ENCODE peak calls at places on chromosomes 2 and 18, in seven cellular contexts. One of them, this sample, is unnamed.
A peak's percentile ranks its signal among the peaks of the same experiment; 100 is the strongest.

GRCh38 chr2:86068098-86069047 is 37.3 kb downstream of the POLR1A start:
- DNase-seq in CD8-positive, alpha-beta memory T cell: peak; percentile 38
- DNase-seq in hypothalamus: no peak
- DNase-seq in GM12865: peak; percentile 41
- DNase-seq in NCI-H345: no peak
- DNase-seq in AG08395: peak; percentile 40
- DNase-seq in NCI-H1417: no peak
- DNase-seq in this sample: no peak

GRCh38 chr2:52386433-52386832 is 1354.5 kb upstream of the NRXN1 start:
- DNase-seq in CD8-positive, alpha-beta memory T cell: no peak
- DNase-seq in hypothalamus: no peak
- DNase-seq in GM12865: no peak
- DNase-seq in NCI-H345: peak; percentile 29
- DNase-seq in AG08395: no peak
- DNase-seq in NCI-H1417: no peak
- DNase-seq in this sample: no peak

GRCh38 chr2:42359894-42360483 is 1.0 kb downstream of the COX7A2L start:
- DNase-seq in CD8-positive, alpha-beta memory T cell: peak; percentile 23
- DNase-seq in hypothalamus: no peak
- DNase-seq in GM12865: peak; percentile 40
- DNase-seq in NCI-H345: no peak
- DNase-seq in AG08395: peak; percentile 25
- DNase-seq in NCI-H1417: peak; percentile 20
- DNase-seq in this sample: peak; percentile 20

GRCh38 chr2:120395686-120396518 is 50.0 kb downstream of the INHBB start:
- DNase-seq in CD8-positive, alpha-beta memory T cell: no peak
- DNase-seq in hypothalamus: no peak
- DNase-seq in GM12865: no peak
- DNase-seq in NCI-H345: peak; percentile 93
- DNase-seq in AG08395: no peak
- DNase-seq in NCI-H1417: peak; percentile 81
- DNase-seq in this sample: peak; percentile 90

GRCh38 chr2:217124050-217124449 is 264.2 kb upstream of the TNP1 start:
- DNase-seq in CD8-positive, alpha-beta memory T cell: no peak
- DNase-seq in hypothalamus: no peak
- DNase-seq in GM12865: no peak
- DNase-seq in NCI-H345: no peak
- DNase-seq in AG08395: no peak
- DNase-seq in NCI-H1417: no peak
- DNase-seq in this sample: no peak

GRCh38 chr2:99651930-99652670 is 162.3 kb upstream of the REV1 start:
- DNase-seq in CD8-positive, alpha-beta memory T cell: no peak
- DNase-seq in hypothalamus: no peak
- DNase-seq in GM12865: no peak
- DNase-seq in NCI-H345: no peak
- DNase-seq in AG08395: peak; percentile 48
- DNase-seq in NCI-H1417: no peak
- DNase-seq in this sample: peak; percentile 36

GRCh38 chr2:15316370-15316814 is 244.7 kb downstream of the NBAS start:
- DNase-seq in CD8-positive, alpha-beta memory T cell: no peak
- DNase-seq in hypothalamus: no peak
- DNase-seq in GM12865: no peak
- DNase-seq in NCI-H345: no peak
- DNase-seq in AG08395: no peak
- DNase-seq in NCI-H1417: no peak
- DNase-seq in this sample: no peak

GRCh38 chr18:58898427-58898826 is 33.8 kb downstream of the ZNF532 start:
- DNase-seq in CD8-positive, alpha-beta memory T cell: no peak
- DNase-seq in hypothalamus: no peak
- DNase-seq in GM12865: no peak
- DNase-seq in NCI-H345: no peak
- DNase-seq in AG08395: no peak
- DNase-seq in NCI-H1417: no peak
- DNase-seq in this sample: no peak

GRCh38 chr2:128693630-128694029 is 375.0 kb upstream of the HS6ST1 start:
- DNase-seq in CD8-positive, alpha-beta memory T cell: no peak
- DNase-seq in hypothalamus: no peak
- DNase-seq in GM12865: no peak
- DNase-seq in NCI-H345: no peak
- DNase-seq in AG08395: no peak
- DNase-seq in NCI-H1417: no peak
- DNase-seq in this sample: no peak

GRCh38 chr2:239177908-239178307 is 222.9 kb downstream of the HDAC4 start:
- DNase-seq in CD8-positive, alpha-beta memory T cell: no peak
- DNase-seq in hypothalamus: no peak
- DNase-seq in GM12865: no peak
- DNase-seq in NCI-H345: no peak
- DNase-seq in AG08395: no peak
- DNase-seq in NCI-H1417: no peak
- DNase-seq in this sample: no peak

GRCh38 chr2:74317696-74318095 is 25.5 kb downstream of the SLC4A5 start:
- DNase-seq in CD8-positive, alpha-beta memory T cell: no peak
- DNase-seq in hypothalamus: no peak
- DNase-seq in GM12865: no peak
- DNase-seq in NCI-H345: no peak
- DNase-seq in AG08395: no peak
- DNase-seq in NCI-H1417: no peak
- DNase-seq in this sample: no peak

GRCh38 chr2:240918258-240919091 is 12.3 kb downstream of the CROCC2 start:
- DNase-seq in CD8-positive, alpha-beta memory T cell: no peak
- DNase-seq in hypothalamus: no peak
- DNase-seq in GM12865: no peak
- DNase-seq in NCI-H345: no peak
- DNase-seq in AG08395: no peak
- DNase-seq in NCI-H1417: no peak
- DNase-seq in this sample: no peak

GRCh38 chr18:8428951-8429350 is 180.3 kb upstream of the RAB12 start:
- DNase-seq in CD8-positive, alpha-beta memory T cell: no peak
- DNase-seq in hypothalamus: no peak
- DNase-seq in GM12865: no peak
- DNase-seq in NCI-H345: no peak
- DNase-seq in AG08395: no peak
- DNase-seq in NCI-H1417: no peak
- DNase-seq in this sample: no peak

GRCh38 chr2:239106314-239106908 is 258.5 kb downstream of the TWIST2 start:
- DNase-seq in CD8-positive, alpha-beta memory T cell: no peak
- DNase-seq in hypothalamus: peak; percentile 62
- DNase-seq in GM12865: peak; percentile 41
- DNase-seq in NCI-H345: peak; percentile 31
- DNase-seq in AG08395: peak; percentile 93
- DNase-seq in NCI-H1417: no peak
- DNase-seq in this sample: no peak

GRCh38 chr2:102449370-102449974 is 23.6 kb upstream of the SLC9A4 start:
- DNase-seq in CD8-positive, alpha-beta memory T cell: peak; percentile 45
- DNase-seq in hypothalamus: no peak
- DNase-seq in GM12865: peak; percentile 65
- DNase-seq in NCI-H345: peak; percentile 21
- DNase-seq in AG08395: peak; percentile 55
- DNase-seq in NCI-H1417: no peak
- DNase-seq in this sample: peak; percentile 46

GRCh38 chr2:179578171-179578916 is 283.1 kb downstream of the ZNF385B start:
- DNase-seq in CD8-positive, alpha-beta memory T cell: no peak
- DNase-seq in hypothalamus: no peak
- DNase-seq in GM12865: no peak
- DNase-seq in NCI-H345: no peak
- DNase-seq in AG08395: no peak
- DNase-seq in NCI-H1417: no peak
- DNase-seq in this sample: no peak

GRCh38 chr2:27049422-27050280 is 1.8 kb upstream of the AGBL5 start:
- DNase-seq in CD8-positive, alpha-beta memory T cell: peak; percentile 63
- DNase-seq in hypothalamus: no peak
- DNase-seq in GM12865: peak; percentile 81
- DNase-seq in NCI-H345: peak; percentile 57
- DNase-seq in AG08395: peak; percentile 43
- DNase-seq in NCI-H1417: no peak
- DNase-seq in this sample: no peak

GRCh38 chr18:10951631-10952544 is 197.5 kb downstream of the PIEZO2 start:
- DNase-seq in CD8-positive, alpha-beta memory T cell: no peak
- DNase-seq in hypothalamus: no peak
- DNase-seq in GM12865: peak; percentile 80
- DNase-seq in NCI-H345: no peak
- DNase-seq in AG08395: no peak
- DNase-seq in NCI-H1417: no peak
- DNase-seq in this sample: no peak

GRCh38 chr2:187519419-187520120 is 34.7 kb downstream of the TFPI start:
- DNase-seq in CD8-positive, alpha-beta memory T cell: no peak
- DNase-seq in hypothalamus: no peak
- DNase-seq in GM12865: peak; percentile 19
- DNase-seq in NCI-H345: peak; percentile 55
- DNase-seq in AG08395: no peak
- DNase-seq in NCI-H1417: no peak
- DNase-seq in this sample: no peak

GRCh38 chr18:53799134-53799533 is 425.3 kb downstream of the MBD2 start:
- DNase-seq in CD8-positive, alpha-beta memory T cell: no peak
- DNase-seq in hypothalamus: no peak
- DNase-seq in GM12865: no peak
- DNase-seq in NCI-H345: no peak
- DNase-seq in AG08395: peak; percentile 58
- DNase-seq in NCI-H1417: no peak
- DNase-seq in this sample: peak; percentile 5

GRCh38 chr18:23964282-23965238 is 50.0 kb upstream of the TTC39C start:
- DNase-seq in CD8-positive, alpha-beta memory T cell: peak; percentile 73
- DNase-seq in hypothalamus: no peak
- DNase-seq in GM12865: peak; percentile 52
- DNase-seq in NCI-H345: no peak
- DNase-seq in AG08395: no peak
- DNase-seq in NCI-H1417: peak; percentile 14
- DNase-seq in this sample: no peak

GRCh38 chr2:98771771-98772521 is 41.0 kb upstream of the MGAT4A start:
- DNase-seq in CD8-positive, alpha-beta memory T cell: peak; percentile 88
- DNase-seq in hypothalamus: no peak
- DNase-seq in GM12865: peak; percentile 73
- DNase-seq in NCI-H345: no peak
- DNase-seq in AG08395: no peak
- DNase-seq in NCI-H1417: no peak
- DNase-seq in this sample: no peak

GRCh38 chr18:49178736-49179135 is 228.0 kb upstream of the SMAD7 start:
- DNase-seq in CD8-positive, alpha-beta memory T cell: no peak
- DNase-seq in hypothalamus: no peak
- DNase-seq in GM12865: peak; percentile 25
- DNase-seq in NCI-H345: no peak
- DNase-seq in AG08395: peak; percentile 19
- DNase-seq in NCI-H1417: no peak
- DNase-seq in this sample: peak; percentile 15

GRCh38 chr2:196427996-196428634 is 211.4 kb upstream of the CCDC150 start:
- DNase-seq in CD8-positive, alpha-beta memory T cell: no peak
- DNase-seq in hypothalamus: no peak
- DNase-seq in GM12865: no peak
- DNase-seq in NCI-H345: no peak
- DNase-seq in AG08395: no peak
- DNase-seq in NCI-H1417: peak; percentile 24
- DNase-seq in this sample: no peak

GRCh38 chr2:134144651-134145050 is 109.2 kb upstream of the MGAT5 start:
- DNase-seq in CD8-positive, alpha-beta memory T cell: no peak
- DNase-seq in hypothalamus: no peak
- DNase-seq in GM12865: no peak
- DNase-seq in NCI-H345: no peak
- DNase-seq in AG08395: no peak
- DNase-seq in NCI-H1417: no peak
- DNase-seq in this sample: no peak

GRCh38 chr2:203446071-203446481 is 89.0 kb downstream of the RAPH1 start:
- DNase-seq in CD8-positive, alpha-beta memory T cell: no peak
- DNase-seq in hypothalamus: no peak
- DNase-seq in GM12865: no peak
- DNase-seq in NCI-H345: no peak
- DNase-seq in AG08395: peak; percentile 19
- DNase-seq in NCI-H1417: no peak
- DNase-seq in this sample: no peak

GRCh38 chr18:57898506-57899124 is 95.5 kb upstream of the ATP8B1 start:
- DNase-seq in CD8-positive, alpha-beta memory T cell: no peak
- DNase-seq in hypothalamus: no peak
- DNase-seq in GM12865: no peak
- DNase-seq in NCI-H345: peak; percentile 15
- DNase-seq in AG08395: peak; percentile 90
- DNase-seq in NCI-H1417: peak; percentile 59
- DNase-seq in this sample: peak; percentile 8

GRCh38 chr18:10351221-10351795 is 103.1 kb upstream of the APCDD1 start:
- DNase-seq in CD8-positive, alpha-beta memory T cell: no peak
- DNase-seq in hypothalamus: no peak
- DNase-seq in GM12865: no peak
- DNase-seq in NCI-H345: no peak
- DNase-seq in AG08395: peak; percentile 33
- DNase-seq in NCI-H1417: no peak
- DNase-seq in this sample: no peak

GRCh38 chr2:46303233-46303632 is 6.0 kb downstream of the EPAS1 start:
- DNase-seq in CD8-positive, alpha-beta memory T cell: no peak
- DNase-seq in hypothalamus: no peak
- DNase-seq in GM12865: no peak
- DNase-seq in NCI-H345: no peak
- DNase-seq in AG08395: no peak
- DNase-seq in NCI-H1417: no peak
- DNase-seq in this sample: no peak

GRCh38 chr2:40115894-40116293 is 336.0 kb downstream of the SLC8A1 start:
- DNase-seq in CD8-positive, alpha-beta memory T cell: no peak
- DNase-seq in hypothalamus: no peak
- DNase-seq in GM12865: no peak
- DNase-seq in NCI-H345: no peak
- DNase-seq in AG08395: no peak
- DNase-seq in NCI-H1417: no peak
- DNase-seq in this sample: no peak

GRCh38 chr2:241865416-241865956 is 4.0 kb upstream of the RTP5 start:
- DNase-seq in CD8-positive, alpha-beta memory T cell: no peak
- DNase-seq in hypothalamus: no peak
- DNase-seq in GM12865: no peak
- DNase-seq in NCI-H345: no peak
- DNase-seq in AG08395: no peak
- DNase-seq in NCI-H1417: no peak
- DNase-seq in this sample: no peak

GRCh38 chr2:235498556-235499305 is 4.9 kb downstream of the AGAP1 start:
- DNase-seq in CD8-positive, alpha-beta memory T cell: no peak
- DNase-seq in hypothalamus: no peak
- DNase-seq in GM12865: no peak
- DNase-seq in NCI-H345: no peak
- DNase-seq in AG08395: no peak
- DNase-seq in NCI-H1417: no peak
- DNase-seq in this sample: no peak

GRCh38 chr2:30670453-30670852 is 136.8 kb downstream of the CAPN13 start:
- DNase-seq in CD8-positive, alpha-beta memory T cell: no peak
- DNase-seq in hypothalamus: no peak
- DNase-seq in GM12865: no peak
- DNase-seq in NCI-H345: no peak
- DNase-seq in AG08395: no peak
- DNase-seq in NCI-H1417: no peak
- DNase-seq in this sample: no peak